ENCODE peak calls at places on chromosomes 16 and 17, in ten cellular contexts. G is psoas muscle, B is fibroblast of lung, Z is thyroid gland, L is breast epithelium, H is BE2C, T is IMR-90, D is colonic mucosa, R is heart right ventricle, I is heart left ventricle. E is an unnamed sample. For H3K36me3, the result is how much of the 10 kb centered on the place peaks cover.

GRCh38 chr16:69890114-69890890 is 60.8 kb upstream of the CLEC18A start:
- DNase-seq in I (peak), R (peak), L (no peak), G (peak), T (peak), D (peak), Z (peak), H (peak), B (peak), E (peak)

GRCh38 chr16:46975165-46975564 is 1.7 kb upstream of the DNAJA2 start:
- DNase-seq in R (no peak), I (no peak), L (no peak), H (no peak), Z (no peak), T (no peak), B (no peak), D (no peak), G (no peak), E (no peak)

GRCh38 chr17:58121925-58122324 is 26.3 kb upstream of the OR4D1 start:
- DNase-seq in R (no peak), L (no peak), H (peak), Z (no peak), G (no peak), D (no peak), T (peak), I (no peak), B (peak), E (no peak)

GRCh38 chr17:81230043-81230820 is 7.5 kb upstream of the CEP131 start:
- DNase-seq in L (no peak), I (no peak), Z (no peak), B (no peak), T (no peak), G (no peak), R (no peak), H (no peak), D (no peak), E (no peak)

GRCh38 chr16:86363057-86363490 is 147.3 kb upstream of the FOXF1 start:
- DNase-seq in R (no peak), T (peak), I (no peak), D (no peak), B (peak), G (no peak), L (no peak), Z (no peak), H (peak), E (no peak)

GRCh38 chr16:30996324-30996999 is 11.5 kb downstream of the HSD3B7 start:
- DNase-seq in R (no peak), H (no peak), Z (no peak), T (no peak), L (no peak), G (no peak), I (no peak), B (no peak), D (peak), E (no peak)

GRCh38 chr17:6509295-6509771 is 47.0 kb downstream of the PITPNM3 start:
- DNase-seq in R (no peak), Z (no peak), T (peak), B (peak), I (no peak), D (peak), H (no peak), G (no peak), L (no peak), E (no peak)

GRCh38 chr17:57114085-57114673 is 29.1 kb downstream of the AKAP1 start:
- DNase-seq in I (no peak), H (peak), Z (peak), R (peak), D (peak), B (no peak), T (peak), L (no peak), G (peak), E (no peak)

GRCh38 chr16:58360041-58360634 is 32.1 kb upstream of the GINS3 start:
- DNase-seq in G (no peak), I (no peak), L (no peak), T (no peak), Z (no peak), R (no peak), H (no peak), D (no peak), B (no peak), E (no peak)

GRCh38 chr17:80220709-80221215 is 535 bp downstream of the SLC26A11 start:
- DNase-seq in B (no peak), R (no peak), I (no peak), T (no peak), Z (peak), L (no peak), G (no peak), H (no peak), D (peak), E (no peak)

DNA sequence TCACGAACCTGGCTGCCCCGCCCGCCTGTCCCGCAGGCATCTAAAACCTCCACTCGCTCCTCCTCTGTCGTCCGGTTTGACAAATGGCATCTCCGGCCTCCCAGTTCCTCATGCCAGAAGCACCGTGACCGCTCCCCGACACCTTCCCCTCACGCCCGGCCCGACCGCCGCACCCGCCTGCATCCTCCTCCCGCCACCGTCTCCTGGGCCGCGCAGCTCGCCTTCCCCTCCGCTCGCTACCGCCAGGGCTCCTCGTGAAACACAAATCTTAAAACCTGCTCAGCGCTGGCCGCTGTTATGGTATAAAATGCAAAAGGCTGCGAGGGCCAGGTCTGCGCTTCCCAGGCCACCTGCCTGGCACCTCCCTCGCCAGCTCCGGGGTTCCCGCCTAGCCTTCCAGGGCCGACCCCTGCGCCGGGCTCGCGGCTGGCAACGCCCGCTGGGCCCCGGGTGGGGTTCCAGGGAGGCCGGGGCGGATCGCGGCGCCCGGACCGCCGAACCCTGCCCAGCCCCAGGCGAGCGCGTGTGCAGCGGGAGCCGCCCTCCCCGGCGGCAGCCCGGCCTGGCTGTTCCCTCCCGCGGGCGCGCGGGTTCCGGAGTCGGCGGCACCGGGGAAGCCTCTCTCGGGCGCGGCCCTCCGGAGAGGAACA is 488 bp downstream of the SPSB3 start:
- DNase-seq in H (peak), Z (peak), G (peak), T (peak), B (peak), D (peak), R (peak), I (peak), L (no peak), E (no peak)
- TF ChIP-seq CTCF in H (no peak), Z (no peak), G (no peak), T (peak), B (no peak), D (no peak), R (no peak), I (no peak), L (peak), E (no peak)

GRCh38 chr17:64779344-64780095 is 117.4 kb upstream of the SMURF2 start:
- DNase-seq in H (no peak), B (no peak), I (no peak), R (no peak), L (no peak), G (no peak), T (no peak), D (peak), Z (peak), E (no peak)

GRCh38 chr17:64781810-64782555 is 119.9 kb upstream of the SMURF2 start:
- DNase-seq in D (peak), L (no peak), B (no peak), H (no peak), G (no peak), I (no peak), Z (no peak), T (no peak), R (no peak), E (no peak)

GRCh38 chr17:64781394-64781793 is 119.3 kb upstream of the SMURF2 start:
- DNase-seq in Z (peak), G (peak), D (peak), H (no peak), R (peak), L (peak), B (peak), I (peak), T (no peak), E (no peak)

GRCh38 chr17:64780096-64781012 is 118.2 kb upstream of the SMURF2 start:
- DNase-seq in G (peak), B (peak), I (peak), T (no peak), L (peak), R (peak), Z (peak), D (peak), H (peak), E (no peak)

DNA sequence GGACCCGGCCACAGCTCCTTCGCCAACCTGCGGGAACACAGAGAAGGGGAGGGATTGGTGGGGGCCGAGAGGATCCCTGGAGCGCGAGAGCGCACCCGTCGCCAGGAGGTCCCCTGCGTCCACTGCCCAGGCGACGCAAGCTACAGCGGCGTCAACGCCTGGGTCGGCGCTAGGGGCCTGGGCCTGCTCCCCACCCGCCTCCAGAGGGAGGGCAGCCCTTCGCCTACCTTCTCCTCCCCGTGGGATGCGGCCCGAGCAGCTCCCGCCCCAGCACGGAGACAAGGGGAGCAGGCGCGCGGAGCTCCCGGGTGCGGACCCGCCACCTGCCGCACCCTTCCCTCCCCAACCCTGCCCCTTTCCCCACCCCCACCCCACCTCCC is 118.9 kb upstream of the SMURF2 start:
- DNase-seq in R (no peak), T (no peak), L (no peak), Z (peak), G (no peak), I (no peak), H (no peak), D (no peak), B (no peak), E (no peak)
- H3K4me3 ChIP-seq in R (peak), T (no peak), L (peak), Z (no peak), G (peak), I (peak), H (peak), D (peak), B (no peak), E (peak)

GRCh38 chr17:13333661-13334060 is 268.1 kb downstream of the HS3ST3A1 start:
- DNase-seq in B (no peak), T (no peak), L (no peak), R (no peak), Z (no peak), G (no peak), I (no peak), H (no peak), D (no peak), E (no peak)
- H3K36me3 ChIP-seq in B (under half), T (under half), L (under half), R (under half), Z (under half), G (under half), I (under half), H (under half), D (under half), E (under half)

DNA sequence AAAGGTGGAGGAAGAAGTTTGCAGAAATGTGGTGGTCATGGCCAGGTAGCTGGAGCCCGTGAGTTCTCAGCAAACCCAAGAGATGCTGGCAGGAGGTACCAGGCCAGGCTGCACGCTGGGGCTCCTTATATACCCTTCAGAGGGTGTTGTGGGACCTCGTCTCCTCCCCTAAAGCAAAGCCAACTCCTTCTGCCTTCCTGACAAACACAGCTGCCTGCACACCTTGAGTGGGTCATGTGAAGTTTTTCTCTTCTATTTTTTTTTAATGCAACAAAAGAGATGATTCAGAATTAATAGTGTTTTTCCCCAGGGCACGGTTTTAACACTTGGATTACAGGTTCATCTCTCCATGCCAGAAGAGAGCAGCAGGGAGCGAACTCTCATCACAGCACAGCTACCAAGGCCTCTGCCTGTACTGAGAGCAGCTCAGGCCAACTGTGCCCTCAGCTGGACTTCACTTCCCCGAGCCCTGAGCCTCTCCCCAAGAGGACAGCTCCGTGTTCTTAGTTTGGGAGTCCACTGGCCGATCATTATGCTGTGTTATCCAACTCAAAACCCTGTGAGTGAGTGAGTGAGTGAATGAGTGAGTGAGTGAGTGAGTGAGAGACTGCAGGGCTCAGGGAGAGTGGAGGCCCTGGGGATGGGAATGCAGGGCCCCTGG is at the start of gene KRT15:
- DNase-seq in R (no peak), I (no peak), H (no peak), Z (no peak), D (no peak), G (no peak), L (no peak), T (peak), B (no peak), E (no peak)
- TF ChIP-seq CTCF in R (no peak), I (no peak), H (no peak), Z (no peak), D (no peak), G (no peak), L (no peak), T (no peak), B (no peak), E (no peak)

GRCh38 chr16:73047536-73048291 is at the start of gene ZFHX3:
- DNase-seq in D (peak), H (peak), I (peak), L (peak), B (peak), Z (peak), R (peak), G (peak), T (peak), E (no peak)

GRCh38 chr16:73048292-73049050 is 543 bp upstream of the ZFHX3 start:
- DNase-seq in G (peak), H (peak), B (no peak), I (peak), D (no peak), T (no peak), Z (peak), L (no peak), R (peak), E (no peak)

GRCh38 chr16:73049051-73049910 is 1.4 kb upstream of the ZFHX3 start:
- DNase-seq in D (no peak), Z (peak), I (no peak), G (no peak), H (no peak), R (no peak), T (no peak), B (no peak), L (no peak), E (no peak)

GRCh38 chr16:73047221-73047535 is 750 bp downstream of the ZFHX3 start:
- DNase-seq in B (peak), I (no peak), R (no peak), T (peak), Z (no peak), L (no peak), H (no peak), G (no peak), D (no peak), E (no peak)

DNA sequence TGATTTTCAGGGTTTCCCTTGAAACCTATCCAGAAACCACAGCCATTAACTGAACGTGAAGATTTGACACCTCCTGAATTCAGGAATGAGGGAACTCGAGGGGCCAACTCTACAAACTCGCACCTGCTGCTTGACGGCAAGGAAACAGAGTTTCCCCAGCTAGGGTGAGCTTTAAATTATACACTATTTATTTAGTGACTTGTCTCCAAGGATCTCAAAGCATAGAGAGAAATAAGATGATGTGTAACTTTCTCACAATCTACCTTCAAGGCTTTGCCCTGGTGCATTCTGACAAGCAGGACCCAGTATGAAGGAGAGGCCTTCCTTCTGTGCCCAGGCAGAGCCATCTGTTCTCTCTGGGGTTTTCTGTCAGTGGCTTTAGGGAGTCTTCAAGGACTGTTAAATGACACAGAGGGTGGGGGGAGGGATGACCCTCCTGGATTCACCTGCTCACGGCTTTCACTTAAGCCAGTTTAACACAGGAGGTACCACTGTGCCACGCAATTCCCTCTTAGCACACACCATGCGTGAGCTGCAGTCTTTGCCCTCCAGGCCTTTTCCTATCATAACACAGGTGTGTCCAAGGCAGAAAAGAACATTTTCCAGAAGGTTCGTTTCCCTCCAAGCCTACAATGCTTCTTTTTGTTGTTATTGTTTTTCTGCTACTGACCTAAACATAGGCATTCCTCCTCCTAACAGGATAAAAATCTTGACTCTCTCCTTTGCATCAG is 1.3 kb downstream of the ZFHX3 start:
- DNase-seq in B (no peak), R (no peak), H (no peak), I (no peak), T (no peak), D (no peak), L (no peak), Z (peak), G (no peak), E (no peak)
- H3K4me3 ChIP-seq in B (peak), R (peak), H (no peak), I (peak), T (no peak), D (no peak), L (peak), Z (no peak), G (peak), E (peak)

E was measured in kidney epithelial cell.